ENCODE peak calls at places on chromosomes 5 and 9, in five cellular contexts. Y is K562, G is A549, O is HepG2, H is H1. U is an unnamed sample.

GRCh38 chr5:66744040-66744439 is 147.8 kb downstream of the MAST4 start:
- DNase-seq in Y (peak), G (no peak), O (no peak), H (no peak), U (no peak)

GRCh38 chr9:103082494-103082893 is 87.4 kb downstream of the CYLC2 start:
- DNase-seq in Y (no peak), G (no peak), O (no peak), H (no peak), U (no peak)

GRCh38 chr9:3916420-3916819 is 383.4 kb downstream of the GLIS3 start:
- DNase-seq in Y (no peak), G (no peak), O (no peak), H (no peak), U (no peak)

GRCh38 chr5:83265318-83265717 is 188.0 kb downstream of the XRCC4 start:
- DNase-seq in Y (peak), G (peak), O (peak), H (no peak), U (peak)

GRCh38 chr5:42467981-42468524 is 44.8 kb downstream of the GHR start:
- DNase-seq in Y (no peak), G (no peak), O (no peak), H (no peak), U (no peak)

GRCh38 chr9:89684912-89685636 is 80.3 kb downstream of the GADD45G start:
- DNase-seq in Y (no peak), G (no peak), O (no peak), H (no peak), U (no peak)

GRCh38 chr9:77772641-77773040 is 124.5 kb upstream of the GNA14 start:
- DNase-seq in Y (no peak), G (no peak), O (no peak), H (no peak), U (no peak)

GRCh38 chr5:32934529-32934928 is 223.4 kb downstream of the NPR3 start:
- DNase-seq in Y (no peak), G (no peak), O (no peak), H (no peak), U (no peak)

GRCh38 chr5:147441191-147441695 is 68.6 kb downstream of the DPYSL3 start:
- DNase-seq in Y (no peak), G (no peak), O (no peak), H (no peak), U (no peak)

GRCh38 chr9:78756813-78757510 is 460.0 kb downstream of the PSAT1 start:
- DNase-seq in Y (no peak), G (no peak), O (no peak), H (no peak), U (no peak)

GRCh38 chr5:17666726-17667235 is 32.5 kb downstream of the TAF11L14 start:
- DNase-seq in Y (no peak), G (no peak), O (no peak), H (no peak), U (no peak)

GRCh38 chr5:32291591-32291990 is 21.1 kb downstream of the MTMR12 start:
- DNase-seq in Y (no peak), G (no peak), O (no peak), H (no peak), U (no peak)

GRCh38 chr9:76654575-76654974 is 109.7 kb upstream of the PCA3 start:
- DNase-seq in Y (no peak), G (no peak), O (no peak), H (no peak), U (peak)

GRCh38 chr5:153919161-153919560 is 119.5 kb downstream of the FAM114A2 start:
- DNase-seq in Y (no peak), G (no peak), O (no peak), H (no peak), U (no peak)

GRCh38 chr5:151724360-151724759 is 34.1 kb downstream of the ATOX1 start:
- DNase-seq in Y (no peak), G (no peak), O (no peak), H (no peak), U (no peak)

GRCh38 chr9:61667559-61668121 is 477.8 kb downstream of the SPATA31A7 start:
- DNase-seq in Y (no peak), G (no peak), O (no peak), H (no peak), U (no peak)

GRCh38 chr9:116070256-116070914 is 83.2 kb upstream of the PAPPA start:
- DNase-seq in Y (no peak), G (no peak), O (no peak), H (no peak), U (no peak)

GRCh38 chr9:33029106-33029788 is 4.2 kb downstream of the DNAJA1 start:
- DNase-seq in Y (no peak), G (peak), O (peak), H (no peak), U (no peak)

GRCh38 chr5:111932628-111933027 is 175.6 kb upstream of the NREP start:
- DNase-seq in Y (no peak), G (no peak), O (no peak), H (no peak), U (peak)

GRCh38 chr5:10030219-10030831 is 219.4 kb downstream of the ATPSCKMT start:
- DNase-seq in Y (peak), G (peak), O (peak), H (peak), U (no peak)

GRCh38 chr9:137095664-137096517 is 9.1 kb downstream of the MAN1B1 start:
- DNase-seq in Y (no peak), G (no peak), O (no peak), H (no peak), U (no peak)

GRCh38 chr5:176658007-176658599 is 10.8 kb downstream of the TSPAN17 start:
- DNase-seq in Y (peak), G (peak), O (peak), H (peak), U (peak)

DNA sequence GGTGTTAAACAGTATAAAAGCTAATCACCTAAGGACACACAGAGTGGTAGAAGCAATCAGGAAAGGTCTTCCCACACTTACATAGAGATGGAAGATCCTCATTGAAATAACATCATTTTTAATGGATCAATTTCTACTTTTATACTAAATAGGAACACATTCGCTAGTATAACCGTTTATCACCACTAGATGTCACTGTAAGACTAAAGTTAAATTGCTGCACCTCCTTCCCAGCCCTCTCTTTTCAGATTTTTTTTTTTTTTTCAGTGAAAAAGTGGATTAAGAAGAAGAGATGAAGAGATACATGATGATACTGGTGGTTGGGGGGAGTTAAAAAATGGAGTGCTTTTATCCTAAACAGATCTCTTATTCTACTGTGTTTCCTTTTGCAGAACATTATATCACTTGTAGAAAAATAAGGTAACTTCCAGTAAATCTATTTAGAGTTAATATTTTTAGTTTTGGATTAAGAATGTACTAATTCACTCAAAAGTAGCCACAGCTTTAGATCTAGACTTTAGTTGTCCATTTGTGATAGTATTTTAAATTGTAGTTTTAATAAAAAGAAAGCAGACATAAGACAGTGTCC is 116.9 kb upstream of the ARRDC3 start:
- DNase-seq in Y (peak), G (peak), O (peak), H (no peak), U (peak)
- TF ChIP-seq JUN in Y (no peak), G (no peak), O (no peak), H (no peak), U (no peak)

GRCh38 chr9:121752929-121753328 is 101.5 kb downstream of the DAB2IP start:
- DNase-seq in Y (no peak), G (no peak), O (no peak), H (no peak), U (no peak)

GRCh38 chr9:121749614-121750013 is 98.2 kb downstream of the DAB2IP start:
- DNase-seq in Y (no peak), G (no peak), O (no peak), H (no peak), U (no peak)

GRCh38 chr9:121751686-121752445 is 100.4 kb downstream of the DAB2IP start:
- DNase-seq in Y (no peak), G (no peak), O (no peak), H (no peak), U (no peak)

GRCh38 chr9:121750259-121750714 is 98.9 kb downstream of the DAB2IP start:
- DNase-seq in Y (no peak), G (no peak), O (no peak), H (no peak), U (no peak)

GRCh38 chr9:121750715-121751623 is 99.5 kb downstream of the DAB2IP start:
- DNase-seq in Y (no peak), G (no peak), O (peak), H (no peak), U (no peak)
- TF ChIP-seq CTCF in Y (no peak), G (no peak), O (no peak), H (no peak), U (no peak)

DNA sequence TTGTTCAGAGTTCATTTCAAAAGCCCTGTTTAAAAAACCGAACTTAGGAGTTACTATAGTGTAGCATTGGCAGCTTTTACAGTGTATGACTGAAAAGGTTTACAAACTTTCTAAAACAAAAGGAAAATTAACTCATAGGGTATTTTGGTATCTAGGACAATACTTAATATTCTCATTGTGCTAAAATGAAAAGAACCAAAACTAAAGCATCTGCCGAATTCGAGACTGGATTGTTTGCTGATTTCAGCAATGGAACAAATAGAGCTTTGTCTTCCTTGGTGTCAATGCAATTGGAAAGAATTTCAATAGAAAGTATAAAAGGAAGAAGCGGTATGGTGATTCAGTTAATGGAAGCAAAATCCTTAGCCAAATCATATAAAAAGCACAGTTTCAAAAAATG is 254.1 kb downstream of the SLF1 start:
- DNase-seq in Y (no peak), G (no peak), O (no peak), H (no peak), U (no peak)
- H3K4me3 ChIP-seq in Y (no peak), G (no peak), O (no peak), H (no peak), U (no peak)

GRCh38 chr9:28059192-28059591 is 485.9 kb upstream of the C9orf72 start:
- DNase-seq in Y (no peak), G (no peak), O (no peak), H (no peak), U (no peak)

DNA sequence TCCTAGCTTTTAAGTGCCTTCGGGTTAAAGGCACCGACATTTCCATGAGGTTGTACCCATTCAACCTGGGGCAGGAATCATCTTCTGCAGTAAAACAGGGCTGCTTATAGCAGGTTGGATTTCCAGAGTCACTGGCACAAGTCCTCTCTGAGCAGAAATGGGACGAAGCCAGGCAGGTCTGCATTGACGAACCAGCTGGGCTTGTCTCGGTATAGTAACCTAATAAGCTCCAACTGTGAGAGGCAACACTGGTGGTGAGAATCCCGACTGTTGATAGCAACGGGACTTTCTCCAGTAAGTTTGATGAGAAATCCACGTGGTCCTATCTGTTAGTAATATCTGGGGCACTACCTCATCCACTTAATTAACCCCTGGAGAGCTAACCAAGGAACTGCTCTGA is 491.0 kb upstream of the C9orf72 start:
- DNase-seq in Y (no peak), G (no peak), O (no peak), H (no peak), U (no peak)
- TF ChIP-seq JUN in Y (no peak), G (no peak), O (no peak), H (no peak), U (no peak)

GRCh38 chr5:22678886-22679285 is 174.3 kb downstream of the CDH12 start:
- DNase-seq in Y (no peak), G (no peak), O (no peak), H (no peak), U (no peak)
- TF ChIP-seq CTCF in Y (no peak), G (no peak), O (no peak), H (no peak), U (no peak)

DNA sequence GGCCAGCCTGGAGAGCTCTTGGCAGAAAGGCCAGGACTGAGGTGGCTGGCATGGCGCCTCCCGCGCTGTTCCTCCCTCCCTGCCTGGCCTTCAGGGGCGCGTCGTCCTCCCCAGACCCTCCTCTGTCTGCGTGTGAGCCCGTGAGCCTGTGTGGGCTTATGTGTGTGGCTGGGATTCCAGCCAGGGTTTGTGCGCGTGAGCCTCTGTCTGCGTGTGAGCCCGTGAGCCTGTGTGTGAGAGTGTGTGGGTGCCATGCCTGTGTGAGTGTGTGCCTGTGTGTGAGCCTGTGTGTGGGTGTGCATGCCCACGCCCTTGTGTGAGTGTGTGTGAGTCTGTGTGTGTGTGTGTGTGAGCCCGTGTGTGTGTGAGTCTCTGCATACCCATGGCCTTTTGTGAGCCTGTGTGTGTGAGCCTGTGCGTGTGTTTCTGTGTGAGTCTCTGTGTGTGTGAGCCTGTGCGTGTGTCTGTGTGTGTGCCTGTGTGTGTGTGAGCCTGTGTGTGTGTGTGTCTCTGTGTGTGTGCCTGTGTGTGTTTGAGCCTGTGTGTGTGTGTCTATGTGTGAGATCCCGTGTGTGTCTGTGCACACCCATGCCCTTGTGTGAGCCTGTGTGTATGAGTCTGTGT is 13.0 kb downstream of the RXRA start:
- DNase-seq in Y (no peak), G (no peak), O (no peak), H (no peak), U (peak)
- H3K4me3 ChIP-seq in Y (peak), G (no peak), O (no peak), H (no peak), U (no peak)